ENCODE peak calls at places on chromosomes 11 and 22, in seven cellular contexts. F is stimulated activated CD4-positive, alpha-beta T cell treated with anti-CD3 and anti-CD28 coated beads, Interleukin-12 subunit alpha, Interleukin-12 subunit beta, amount 100 ng/mL, for 24 hours; E is left cardiac atrium; Q is CD8-positive, alpha-beta T cell; U is H54; S is mesendoderm; D is GM23248. O is an unnamed sample.

GRCh38 chr11:1073261-1073724 is 1.4 kb upstream of the MUC2 start:
- DNase-seq in F (no peak), E (peak; percentile 56), Q (no peak), U (peak; percentile 76), S (no peak), D (peak; percentile 69), O (peak; percentile 28)

GRCh38 chr11:102448869-102449224 is 3.7 kb downstream of the TMEM123 start:
- DNase-seq in F (no peak), E (no peak), Q (no peak), U (no peak), S (no peak), D (no peak), O (no peak)

GRCh38 chr11:111344032-111344431 is 35.0 kb downstream of the POU2AF1 start:
- DNase-seq in F (no peak), E (peak; percentile 47), Q (no peak), U (no peak), S (peak; percentile 35), D (peak; percentile 85), O (peak; percentile 81)

GRCh38 chr11:38791346-38791961 is 2193.4 kb upstream of the RAG2 start:
- DNase-seq in F (no peak), E (no peak), Q (no peak), U (peak; percentile 33), S (peak; percentile 63), D (peak; percentile 79), O (no peak)

GRCh38 chr11:101096036-101096704 is 33.4 kb downstream of the PGR start:
- DNase-seq in F (no peak), E (peak; percentile 31), Q (no peak), U (no peak), S (no peak), D (peak; percentile 2), O (no peak)

GRCh38 chr11:19398273-19398672 is 157.5 kb upstream of the E2F8 start:
- DNase-seq in F (no peak), E (no peak), Q (no peak), U (no peak), S (no peak), D (peak; percentile 28), O (no peak)

GRCh38 chr11:132972565-132972964 is 559.7 kb downstream of the OPCML start:
- DNase-seq in F (no peak), E (no peak), Q (no peak), U (no peak), S (no peak), D (no peak), O (no peak)

GRCh38 chr11:17077240-17077519 is 287 bp downstream of the RPS13 start:
- DNase-seq in F (no peak), E (no peak), Q (no peak), U (no peak), S (no peak), D (peak; percentile 62), O (no peak)

GRCh38 chr11:358129-358805 is 11.0 kb upstream of the B4GALNT4 start:
- DNase-seq in F (no peak), E (no peak), Q (no peak), U (no peak), S (no peak), D (no peak), O (peak; percentile 32)

GRCh38 chr22:24209016-24209415 is 27.7 kb downstream of the SUSD2 start:
- DNase-seq in F (no peak), E (no peak), Q (no peak), U (no peak), S (no peak), D (no peak), O (no peak)

GRCh38 chr11:69558519-69558941 is 77.1 kb downstream of the LINC01488 start:
- DNase-seq in F (no peak), E (no peak), Q (peak; percentile 49), U (no peak), S (no peak), D (no peak), O (no peak)

GRCh38 chr22:31607696-31608095 is 54.3 kb downstream of the PISD start:
- DNase-seq in F (no peak), E (no peak), Q (no peak), U (no peak), S (no peak), D (no peak), O (no peak)

GRCh38 chr11:36044636-36045035 is 100.8 kb downstream of the LDLRAD3 start:
- DNase-seq in F (no peak), E (no peak), Q (no peak), U (no peak), S (no peak), D (no peak), O (no peak)

GRCh38 chr11:61019037-61019817 is 47.7 kb downstream of the CD6 start:
- DNase-seq in F (no peak), E (no peak), Q (no peak), U (no peak), S (no peak), D (no peak), O (no peak)

GRCh38 chr11:1082346-1082727 is 7.7 kb downstream of the MUC2 start:
- DNase-seq in F (no peak), E (peak; percentile 10), Q (no peak), U (no peak), S (no peak), D (no peak), O (no peak)

GRCh38 chr11:128294685-128295079 is 292.7 kb downstream of the ETS1 start:
- DNase-seq in F (no peak), E (no peak), Q (no peak), U (no peak), S (no peak), D (peak; percentile 44), O (no peak)

GRCh38 chr11:119447664-119448242 is 24.8 kb upstream of the THY1 start:
- DNase-seq in F (no peak), E (no peak), Q (no peak), U (no peak), S (no peak), D (no peak), O (no peak)

GRCh38 chr22:39995346-39996252 is 845 bp downstream of the FAM83F start:
- DNase-seq in F (no peak), E (no peak), Q (no peak), U (no peak), S (peak; percentile 35), D (no peak), O (no peak)

GRCh38 chr22:38033522-38034277 is 23.5 kb upstream of the PICK1 start:
- DNase-seq in F (no peak), E (no peak), Q (no peak), U (no peak), S (no peak), D (no peak), O (no peak)

GRCh38 chr11:64619811-64620285 is 28.8 kb downstream of the SLC22A12 start:
- DNase-seq in F (no peak), E (peak; percentile 58), Q (no peak), U (peak; percentile 71), S (peak; percentile 85), D (peak; percentile 56), O (peak; percentile 94)

GRCh38 chr11:12827929-12828812 is 153.9 kb downstream of the TEAD1 start:
- DNase-seq in F (no peak), E (peak; percentile 39), Q (no peak), U (peak; percentile 25), S (peak; percentile 69), D (peak; percentile 75), O (no peak)

GRCh38 chr11:77154381-77155081 is 26.5 kb downstream of the MYO7A start:
- DNase-seq in F (no peak), E (peak; percentile 36), Q (no peak), U (no peak), S (no peak), D (no peak), O (no peak)

GRCh38 chr22:29799217-29799680 is 32.1 kb downstream of the UQCR10 start:
- DNase-seq in F (no peak), E (peak; percentile 93), Q (no peak), U (peak; percentile 76), S (no peak), D (peak; percentile 98), O (peak; percentile 91)

GRCh38 chr11:67027943-67028542 is 5.1 kb downstream of the SYT12 start:
- DNase-seq in F (no peak), E (no peak), Q (no peak), U (no peak), S (peak; percentile 53), D (no peak), O (no peak)

GRCh38 chr22:45572444-45572843 is 69.8 kb downstream of the FBLN1 start:
- DNase-seq in F (no peak), E (no peak), Q (no peak), U (no peak), S (no peak), D (peak; percentile 72), O (no peak)

GRCh38 chr11:121418625-121419114 is 33.4 kb upstream of the SORL1 start:
- DNase-seq in F (no peak), E (peak; percentile 24), Q (peak; percentile 77), U (no peak), S (peak; percentile 77), D (no peak), O (no peak)